ENCODE peak calls at places on chromosomes 3 and 15, in ten cellular contexts. M is activated CD8-positive, alpha-beta memory T cell treated with anti-CD3 and anti-CD28 coated beads for 24 hours; J is CD8-positive, alpha-beta memory T cell; H is posterior cingulate gyrus; W is ACHN; O is left ventricle myocardium inferior; I is GM13977; C is cerebellum; Z is T-cell; E is substantia nigra. L is an unnamed sample.

GRCh38 chr3:174540081-174540480 is 319.1 kb upstream of the NAALADL2 start:
- DNase-seq in M (no peak), J (no peak), H (no peak), W (no peak), O (no peak), I (no peak), C (no peak), Z (no peak), E (no peak), L (no peak)

GRCh38 chr3:186217820-186218164 is 108.9 kb upstream of the ETV5 start:
- DNase-seq in M (no peak), J (no peak), H (no peak), W (no peak), O (no peak), I (peak; percentile 74), C (no peak), Z (no peak), E (no peak), L (no peak)

GRCh38 chr15:31346367-31347066 is 19.9 kb downstream of the KLF13 start:
- DNase-seq in M (no peak), J (peak; percentile 54), H (peak; percentile 62), W (no peak), O (no peak), I (peak; percentile 71), C (no peak), Z (no peak), E (no peak), L (no peak)

GRCh38 chr15:31397851-31398661 is 71.4 kb downstream of the KLF13 start:
- DNase-seq in M (no peak), J (no peak), H (no peak), W (no peak), O (peak; percentile 18), I (no peak), C (no peak), Z (no peak), E (no peak), L (no peak)

GRCh38 chr15:68930268-68931022 is at the start of gene SPESP1:
- DNase-seq in M (peak; percentile 69), J (peak; percentile 64), H (peak; percentile 80), W (no peak), O (peak; percentile 60), I (peak; percentile 70), C (peak; percentile 51), Z (peak; percentile 40), E (peak; percentile 5), L (peak; percentile 68)

GRCh38 chr15:57296473-57297162 is 79.7 kb upstream of the CGNL1 start:
- DNase-seq in M (peak; percentile 32), J (no peak), H (no peak), W (no peak), O (no peak), I (no peak), C (no peak), Z (no peak), E (no peak), L (no peak)

GRCh38 chr3:24278526-24278925 is 216.1 kb downstream of the THRB start:
- DNase-seq in M (no peak), J (no peak), H (no peak), W (no peak), O (no peak), I (no peak), C (no peak), Z (no peak), E (no peak), L (no peak)

GRCh38 chr15:84840741-84841429 is 23.7 kb downstream of the ALPK3 start:
- DNase-seq in M (no peak), J (no peak), H (no peak), W (no peak), O (peak; percentile 79), I (no peak), C (no peak), Z (no peak), E (no peak), L (peak; percentile 85)

L was measured in heart left ventricle.